ENCODE peak calls at places on chromosomes 16 and 17, in six cellular contexts. One of them, this sample, is unnamed.

GRCh38 chr16:71811261-71811803 is 2.7 kb upstream of the AP1G1 start:
- DNase-seq in Panc1: no peak
- DNase-seq in progenitor cell of endocrine pancreas: no peak
- DNase-seq in stomach: no peak
- DNase-seq in GM13977: no peak
- DNase-seq in endothelial cell: no peak
- DNase-seq in this sample: no peak

GRCh38 chr16:57700801-57701551 is 6.4 kb downstream of the DRC7 start:
- DNase-seq in Panc1: no peak
- DNase-seq in progenitor cell of endocrine pancreas: no peak
- DNase-seq in stomach: no peak
- DNase-seq in GM13977: no peak
- DNase-seq in endothelial cell: no peak
- DNase-seq in this sample: no peak

GRCh38 chr17:43026610-43027009 is 1.6 kb downstream of the RND2 start:
- DNase-seq in Panc1: no peak
- DNase-seq in progenitor cell of endocrine pancreas: no peak
- DNase-seq in stomach: no peak
- DNase-seq in GM13977: no peak
- DNase-seq in endothelial cell: no peak
- DNase-seq in this sample: no peak

GRCh38 chr17:41500131-41500911 is 5.1 kb downstream of the KRT13 start:
- DNase-seq in Panc1: no peak
- DNase-seq in progenitor cell of endocrine pancreas: no peak
- DNase-seq in stomach: no peak
- DNase-seq in GM13977: no peak
- DNase-seq in endothelial cell: no peak
- DNase-seq in this sample: no peak

GRCh38 chr17:63171428-63172205 is 205.6 kb downstream of the TANC2 start:
- DNase-seq in Panc1: no peak
- DNase-seq in progenitor cell of endocrine pancreas: no peak
- DNase-seq in stomach: no peak
- DNase-seq in GM13977: no peak
- DNase-seq in endothelial cell: no peak
- DNase-seq in this sample: no peak

GRCh38 chr16:17555176-17555575 is 84.4 kb upstream of the XYLT1 start:
- DNase-seq in Panc1: no peak
- DNase-seq in progenitor cell of endocrine pancreas: no peak
- DNase-seq in stomach: no peak
- DNase-seq in GM13977: no peak
- DNase-seq in endothelial cell: no peak
- DNase-seq in this sample: no peak

GRCh38 chr16:54210437-54211081 is 76.0 kb downstream of the IRX3 start:
- DNase-seq in Panc1: no peak
- DNase-seq in progenitor cell of endocrine pancreas: no peak
- DNase-seq in stomach: no peak
- DNase-seq in GM13977: no peak
- DNase-seq in endothelial cell: no peak
- DNase-seq in this sample: no peak

GRCh38 chr16:73753931-73754330 is 542.7 kb upstream of the PSMD7 start:
- DNase-seq in Panc1: no peak
- DNase-seq in progenitor cell of endocrine pancreas: no peak
- DNase-seq in stomach: no peak
- DNase-seq in GM13977: no peak
- DNase-seq in endothelial cell: no peak
- DNase-seq in this sample: no peak

GRCh38 chr16:54934536-54935410 is 4.1 kb downstream of the IRX5 start:
- DNase-seq in Panc1: no peak
- DNase-seq in progenitor cell of endocrine pancreas: peak
- DNase-seq in stomach: no peak
- DNase-seq in GM13977: peak
- DNase-seq in endothelial cell: peak
- DNase-seq in this sample: no peak

GRCh38 chr17:31678431-31678830 is 180.6 kb downstream of the COPRS start:
- DNase-seq in Panc1: no peak
- DNase-seq in progenitor cell of endocrine pancreas: no peak
- DNase-seq in stomach: no peak
- DNase-seq in GM13977: no peak
- DNase-seq in endothelial cell: no peak
- DNase-seq in this sample: no peak

GRCh38 chr17:12622726-12623125 is 43.0 kb upstream of the MYOCD start:
- DNase-seq in Panc1: no peak
- DNase-seq in progenitor cell of endocrine pancreas: no peak
- DNase-seq in stomach: no peak
- DNase-seq in GM13977: no peak
- DNase-seq in endothelial cell: no peak
- DNase-seq in this sample: no peak

GRCh38 chr17:20141201-20141999 is 132.2 kb downstream of the SPECC1 start:
- DNase-seq in Panc1: no peak
- DNase-seq in progenitor cell of endocrine pancreas: no peak
- DNase-seq in stomach: no peak
- DNase-seq in GM13977: no peak
- DNase-seq in endothelial cell: no peak
- DNase-seq in this sample: no peak

GRCh38 chr16:86679490-86679889 is 101.1 kb downstream of the FOXL1 start:
- DNase-seq in Panc1: no peak
- DNase-seq in progenitor cell of endocrine pancreas: no peak
- DNase-seq in stomach: no peak
- DNase-seq in GM13977: no peak
- DNase-seq in endothelial cell: no peak
- DNase-seq in this sample: no peak

GRCh38 chr16:82631701-82632685 is 5.2 kb downstream of the CDH13 start:
- DNase-seq in Panc1: no peak
- DNase-seq in progenitor cell of endocrine pancreas: no peak
- DNase-seq in stomach: no peak
- DNase-seq in GM13977: no peak
- DNase-seq in endothelial cell: no peak
- DNase-seq in this sample: no peak

GRCh38 chr17:979539-980405 is at the start of gene NXN:
- DNase-seq in Panc1: no peak
- DNase-seq in progenitor cell of endocrine pancreas: peak
- DNase-seq in stomach: peak
- DNase-seq in GM13977: peak
- DNase-seq in endothelial cell: peak
- DNase-seq in this sample: peak

GRCh38 chr17:978110-979093 is 1.2 kb downstream of the NXN start:
- DNase-seq in Panc1: no peak
- DNase-seq in progenitor cell of endocrine pancreas: peak
- DNase-seq in stomach: peak
- DNase-seq in GM13977: no peak
- DNase-seq in endothelial cell: peak
- DNase-seq in this sample: no peak

GRCh38 chr17:981292-981658 is 1.7 kb upstream of the NXN start:
- DNase-seq in Panc1: no peak
- DNase-seq in progenitor cell of endocrine pancreas: no peak
- DNase-seq in stomach: no peak
- DNase-seq in GM13977: no peak
- DNase-seq in endothelial cell: no peak
- DNase-seq in this sample: no peak

GRCh38 chr17:979211-979538 is 401 bp downstream of the NXN start:
- DNase-seq in Panc1: no peak
- DNase-seq in progenitor cell of endocrine pancreas: no peak
- DNase-seq in stomach: no peak
- DNase-seq in GM13977: no peak
- DNase-seq in endothelial cell: no peak
- DNase-seq in this sample: no peak

DNA sequence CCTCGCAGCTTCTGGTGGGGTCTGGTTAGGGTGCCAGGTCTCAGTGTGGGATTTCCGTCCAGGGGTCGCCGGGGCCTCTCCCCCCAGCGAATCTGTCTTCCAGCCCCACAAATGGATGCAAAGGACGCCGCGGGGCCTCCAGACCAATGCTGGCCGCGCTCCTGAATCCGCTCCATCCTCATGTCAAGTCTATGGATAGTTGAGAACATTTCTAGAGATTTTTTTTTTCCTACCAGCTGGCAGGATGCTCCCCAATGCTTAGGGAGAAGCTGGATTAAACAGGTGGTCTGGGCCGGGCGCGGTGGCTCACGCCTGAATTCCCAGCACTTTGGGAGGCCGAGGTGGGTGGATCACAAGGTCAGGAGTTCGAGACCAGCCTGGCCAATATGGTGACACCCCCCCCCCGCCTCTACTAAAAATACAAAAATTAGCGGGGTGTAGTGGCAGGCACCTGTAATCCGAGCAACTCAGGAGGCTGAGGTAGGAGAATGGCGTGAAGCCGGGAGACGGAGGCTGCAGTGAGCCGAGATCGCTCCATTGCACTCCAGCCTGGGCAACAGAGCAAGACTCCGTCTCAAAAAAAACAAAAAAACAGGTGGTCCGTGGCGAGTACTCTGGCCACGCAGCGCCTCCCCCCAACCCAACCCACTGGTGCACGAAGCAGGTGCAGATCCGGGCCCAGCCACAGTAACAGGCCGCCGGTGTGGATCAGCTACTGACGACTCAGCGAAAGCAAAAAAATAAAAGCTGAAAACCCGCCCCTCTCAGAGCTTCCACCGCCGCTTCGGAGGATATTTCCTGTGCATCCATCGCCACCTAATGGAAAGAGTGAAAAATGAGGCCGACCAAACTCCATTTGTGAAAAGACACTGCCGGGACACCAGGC is 1.1 kb upstream of the NXN start:
- DNase-seq in Panc1: peak
- DNase-seq in progenitor cell of endocrine pancreas: peak
- DNase-seq in stomach: peak
- DNase-seq in GM13977: peak
- DNase-seq in endothelial cell: peak
- DNase-seq in this sample: peak
- TF ChIP-seq CTCF in Panc1: peak
- TF ChIP-seq CTCF in progenitor cell of endocrine pancreas: peak
- TF ChIP-seq CTCF in stomach: no peak
- TF ChIP-seq CTCF in GM13977: peak
- TF ChIP-seq CTCF in endothelial cell: peak
- TF ChIP-seq CTCF in this sample: peak

DNA sequence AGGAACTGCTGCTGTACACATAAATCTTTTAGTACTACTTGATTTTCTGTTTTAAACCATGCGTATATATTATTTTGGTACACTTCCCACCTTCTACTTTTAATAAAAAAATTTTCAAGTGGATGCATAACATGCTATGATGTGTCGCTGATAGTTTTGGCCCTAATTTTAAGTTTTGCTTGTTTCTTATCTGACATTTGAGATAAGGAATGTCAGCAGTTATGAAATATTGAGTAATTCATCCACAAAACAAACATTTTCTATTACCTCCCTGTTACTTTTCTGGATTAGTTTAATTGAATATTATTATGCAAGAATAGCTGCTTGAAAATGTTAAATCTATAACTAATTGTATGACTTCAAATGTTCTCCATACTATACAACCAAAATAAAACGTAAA is 35.8 kb downstream of the N4BP1 start:
- DNase-seq in Panc1: no peak
- DNase-seq in progenitor cell of endocrine pancreas: no peak
- DNase-seq in stomach: no peak
- DNase-seq in GM13977: no peak
- DNase-seq in endothelial cell: no peak
- DNase-seq in this sample: no peak
- TF ChIP-seq CTCF in Panc1: no peak
- TF ChIP-seq CTCF in progenitor cell of endocrine pancreas: no peak
- TF ChIP-seq CTCF in stomach: no peak
- TF ChIP-seq CTCF in GM13977: no peak
- TF ChIP-seq CTCF in endothelial cell: no peak
- TF ChIP-seq CTCF in this sample: no peak

GRCh38 chr16:24955975-24956731 is 59.0 kb downstream of the ARHGAP17 start:
- DNase-seq in Panc1: no peak
- DNase-seq in progenitor cell of endocrine pancreas: no peak
- DNase-seq in stomach: no peak
- DNase-seq in GM13977: no peak
- DNase-seq in endothelial cell: no peak
- DNase-seq in this sample: no peak
- TF ChIP-seq CTCF in Panc1: peak
- TF ChIP-seq CTCF in progenitor cell of endocrine pancreas: no peak
- TF ChIP-seq CTCF in stomach: no peak
- TF ChIP-seq CTCF in GM13977: peak
- TF ChIP-seq CTCF in endothelial cell: no peak
- TF ChIP-seq CTCF in this sample: no peak

DNA sequence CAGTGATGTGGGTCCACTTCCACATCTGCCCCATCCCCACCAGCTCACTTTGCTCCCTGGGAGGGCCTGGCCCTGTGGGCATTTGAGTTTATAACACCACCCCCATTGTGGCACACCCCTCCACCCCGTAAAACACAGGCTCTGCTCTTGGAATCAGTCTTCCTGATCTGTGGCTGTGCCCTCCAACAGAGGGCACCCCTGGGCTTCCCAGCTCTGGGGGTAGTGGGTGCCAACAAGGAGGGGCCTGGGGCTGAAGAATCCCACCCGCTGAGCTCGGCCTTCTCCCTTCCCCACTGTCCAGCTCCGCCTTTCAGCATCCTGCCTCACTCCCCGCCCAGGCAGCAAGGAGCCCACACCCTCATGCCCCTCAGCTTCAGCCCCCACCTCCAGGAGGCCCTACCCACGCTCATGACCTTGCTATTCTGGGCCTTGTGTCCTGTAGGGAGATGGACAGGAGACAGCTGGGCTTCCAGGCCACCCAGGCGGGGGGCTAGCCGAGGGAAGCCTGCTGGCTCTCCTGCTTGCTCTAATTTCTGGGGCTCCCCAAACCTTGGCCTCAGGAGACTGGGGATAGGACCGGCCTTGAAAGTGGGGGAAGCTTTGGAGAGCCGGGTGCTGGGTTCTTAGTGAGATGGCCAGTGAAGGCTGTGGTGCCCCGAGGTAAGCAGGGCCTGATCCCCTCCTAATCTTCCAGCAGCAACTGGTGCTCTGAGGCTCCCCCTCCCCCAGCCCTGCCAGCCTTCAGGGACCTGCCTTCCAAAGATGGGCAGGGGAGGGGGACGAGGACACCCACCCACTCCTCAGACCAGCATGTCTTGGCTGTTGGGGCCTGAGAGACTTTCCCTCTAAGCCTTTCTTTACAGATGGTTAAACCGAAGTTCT is 2.9 kb upstream of the ATP2A1 start:
- DNase-seq in Panc1: no peak
- DNase-seq in progenitor cell of endocrine pancreas: no peak
- DNase-seq in stomach: no peak
- DNase-seq in GM13977: no peak
- DNase-seq in endothelial cell: no peak
- DNase-seq in this sample: no peak
- TF ChIP-seq CTCF in Panc1: no peak
- TF ChIP-seq CTCF in progenitor cell of endocrine pancreas: no peak
- TF ChIP-seq CTCF in stomach: no peak
- TF ChIP-seq CTCF in GM13977: no peak
- TF ChIP-seq CTCF in endothelial cell: no peak
- TF ChIP-seq CTCF in this sample: no peak

GRCh38 chr16:83887088-83887487 is 11.8 kb upstream of the MLYCD start:
- DNase-seq in Panc1: no peak
- DNase-seq in progenitor cell of endocrine pancreas: no peak
- DNase-seq in stomach: peak
- DNase-seq in GM13977: no peak
- DNase-seq in endothelial cell: no peak
- DNase-seq in this sample: no peak
- TF ChIP-seq CTCF in Panc1: peak
- TF ChIP-seq CTCF in progenitor cell of endocrine pancreas: peak
- TF ChIP-seq CTCF in stomach: no peak
- TF ChIP-seq CTCF in GM13977: peak
- TF ChIP-seq CTCF in endothelial cell: no peak
- TF ChIP-seq CTCF in this sample: no peak

DNA sequence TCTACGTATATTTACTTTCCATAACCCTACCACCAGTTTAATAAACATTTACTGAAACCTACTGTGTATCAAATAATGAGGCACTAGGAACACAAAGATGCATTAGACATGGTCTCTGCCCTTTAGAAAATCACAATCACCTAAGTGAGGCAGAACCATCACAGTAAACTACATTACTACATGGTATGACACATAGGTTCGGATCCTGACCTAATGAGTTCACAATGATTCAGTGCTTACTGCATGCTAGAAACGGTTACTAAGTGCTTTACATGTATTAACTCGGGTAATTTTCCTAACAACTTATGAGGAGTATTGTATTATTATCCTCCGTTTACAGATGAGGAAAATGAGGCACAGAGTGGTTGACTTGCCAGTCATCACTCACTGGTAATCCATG is 5.2 kb upstream of the SYNRG start:
- DNase-seq in Panc1: no peak
- DNase-seq in progenitor cell of endocrine pancreas: no peak
- DNase-seq in stomach: no peak
- DNase-seq in GM13977: no peak
- DNase-seq in endothelial cell: no peak
- DNase-seq in this sample: no peak
- TF ChIP-seq CTCF in Panc1: no peak
- TF ChIP-seq CTCF in progenitor cell of endocrine pancreas: no peak
- TF ChIP-seq CTCF in stomach: no peak
- TF ChIP-seq CTCF in GM13977: no peak
- TF ChIP-seq CTCF in endothelial cell: no peak
- TF ChIP-seq CTCF in this sample: no peak

This sample was measured in CD8-positive, alpha-beta T cell.